ENCODE peak calls at places on chromosome 3, in four cellular contexts. One of them, this sample, is unnamed.

GRCh38 chr3:5071061-5071460 is 51.0 kb upstream of the ARL8B start:
- DNase-seq in stimulated activated CD4-positive, alpha-beta T cell treated with anti-CD3 and anti-CD28 coated beads, Interleukin-12 subunit alpha, Interleukin-12 subunit beta, amount 100 ng/mL, for 4 hours: no peak
- DNase-seq in fibroblast of the conjunctiva: peak; percentile 80
- DNase-seq in activated CD8-positive, alpha-beta T cell treated with anti-CD3 and anti-CD28 coated beads, Interleukin-2, amount 10 ng/mL, durations not matched to agents 7 days and 5 days: no peak
- DNase-seq in this sample: peak; percentile 60

GRCh38 chr3:18295171-18295920 is 129.8 kb downstream of the SATB1 start:
- DNase-seq in stimulated activated CD4-positive, alpha-beta T cell treated with anti-CD3 and anti-CD28 coated beads, Interleukin-12 subunit alpha, Interleukin-12 subunit beta, amount 100 ng/mL, for 4 hours: peak; percentile 0
- DNase-seq in fibroblast of the conjunctiva: peak; percentile 18
- DNase-seq in activated CD8-positive, alpha-beta T cell treated with anti-CD3 and anti-CD28 coated beads, Interleukin-2, amount 10 ng/mL, durations not matched to agents 7 days and 5 days: peak; percentile 32
- DNase-seq in this sample: peak; percentile 73

GRCh38 chr3:117790256-117790987 is 1080.8 kb downstream of the TUSC7 start:
- DNase-seq in stimulated activated CD4-positive, alpha-beta T cell treated with anti-CD3 and anti-CD28 coated beads, Interleukin-12 subunit alpha, Interleukin-12 subunit beta, amount 100 ng/mL, for 4 hours: no peak
- DNase-seq in fibroblast of the conjunctiva: no peak
- DNase-seq in activated CD8-positive, alpha-beta T cell treated with anti-CD3 and anti-CD28 coated beads, Interleukin-2, amount 10 ng/mL, durations not matched to agents 7 days and 5 days: no peak
- DNase-seq in this sample: no peak

GRCh38 chr3:70056081-70056480 is 56.5 kb downstream of the SAMMSON start:
- DNase-seq in stimulated activated CD4-positive, alpha-beta T cell treated with anti-CD3 and anti-CD28 coated beads, Interleukin-12 subunit alpha, Interleukin-12 subunit beta, amount 100 ng/mL, for 4 hours: no peak
- DNase-seq in fibroblast of the conjunctiva: no peak
- DNase-seq in activated CD8-positive, alpha-beta T cell treated with anti-CD3 and anti-CD28 coated beads, Interleukin-2, amount 10 ng/mL, durations not matched to agents 7 days and 5 days: no peak
- DNase-seq in this sample: no peak

GRCh38 chr3:128895843-128896365 is 16.5 kb downstream of the ACAD9 start:
- DNase-seq in stimulated activated CD4-positive, alpha-beta T cell treated with anti-CD3 and anti-CD28 coated beads, Interleukin-12 subunit alpha, Interleukin-12 subunit beta, amount 100 ng/mL, for 4 hours: no peak
- DNase-seq in fibroblast of the conjunctiva: peak; percentile 10
- DNase-seq in activated CD8-positive, alpha-beta T cell treated with anti-CD3 and anti-CD28 coated beads, Interleukin-2, amount 10 ng/mL, durations not matched to agents 7 days and 5 days: no peak
- DNase-seq in this sample: no peak

GRCh38 chr3:58386966-58387365 is 46.7 kb downstream of the PDHB start:
- DNase-seq in stimulated activated CD4-positive, alpha-beta T cell treated with anti-CD3 and anti-CD28 coated beads, Interleukin-12 subunit alpha, Interleukin-12 subunit beta, amount 100 ng/mL, for 4 hours: no peak
- DNase-seq in fibroblast of the conjunctiva: no peak
- DNase-seq in activated CD8-positive, alpha-beta T cell treated with anti-CD3 and anti-CD28 coated beads, Interleukin-2, amount 10 ng/mL, durations not matched to agents 7 days and 5 days: no peak
- DNase-seq in this sample: no peak

GRCh38 chr3:67781218-67781617 is 126.8 kb upstream of the SUCLG2 start:
- DNase-seq in stimulated activated CD4-positive, alpha-beta T cell treated with anti-CD3 and anti-CD28 coated beads, Interleukin-12 subunit alpha, Interleukin-12 subunit beta, amount 100 ng/mL, for 4 hours: no peak
- DNase-seq in fibroblast of the conjunctiva: no peak
- DNase-seq in activated CD8-positive, alpha-beta T cell treated with anti-CD3 and anti-CD28 coated beads, Interleukin-2, amount 10 ng/mL, durations not matched to agents 7 days and 5 days: no peak
- DNase-seq in this sample: no peak

GRCh38 chr3:86046436-86047328 is 944.3 kb downstream of the VGLL3 start:
- DNase-seq in stimulated activated CD4-positive, alpha-beta T cell treated with anti-CD3 and anti-CD28 coated beads, Interleukin-12 subunit alpha, Interleukin-12 subunit beta, amount 100 ng/mL, for 4 hours: no peak
- DNase-seq in fibroblast of the conjunctiva: no peak
- DNase-seq in activated CD8-positive, alpha-beta T cell treated with anti-CD3 and anti-CD28 coated beads, Interleukin-2, amount 10 ng/mL, durations not matched to agents 7 days and 5 days: no peak
- DNase-seq in this sample: no peak

GRCh38 chr3:79871656-79872055 is 103.9 kb upstream of the ROBO1 start:
- DNase-seq in stimulated activated CD4-positive, alpha-beta T cell treated with anti-CD3 and anti-CD28 coated beads, Interleukin-12 subunit alpha, Interleukin-12 subunit beta, amount 100 ng/mL, for 4 hours: no peak
- DNase-seq in fibroblast of the conjunctiva: no peak
- DNase-seq in activated CD8-positive, alpha-beta T cell treated with anti-CD3 and anti-CD28 coated beads, Interleukin-2, amount 10 ng/mL, durations not matched to agents 7 days and 5 days: no peak
- DNase-seq in this sample: no peak

This sample was measured in astrocyte of the cerebellum.